ENCODE peak calls at places on chromosomes 11 and 22, in four cellular contexts. W is GM06990, V is type B pancreatic cell, R is lower leg skin. C is an unnamed sample.

GRCh38 chr11:46327829-46328228 is 19.4 kb upstream of the DGKZ start:
- DNase-seq in W (no peak), V (no peak), R (no peak), C (no peak)

GRCh38 chr11:45275823-45276222 is 10.3 kb downstream of the SYT13 start:
- DNase-seq in W (no peak), V (no peak), R (no peak), C (no peak)

GRCh38 chr22:38834215-38834953 is 9.4 kb downstream of the NPTXR start:
- DNase-seq in W (no peak), V (no peak), R (no peak), C (no peak)

GRCh38 chr11:57800444-57801184 is 39.0 kb downstream of the CTNND1 start:
- DNase-seq in W (peak; percentile 41), V (no peak), R (no peak), C (peak; percentile 66)

GRCh38 chr11:66850588-66851250 is 6.1 kb upstream of the LRFN4 start:
- DNase-seq in W (peak; percentile 16), V (no peak), R (no peak), C (no peak)

GRCh38 chr11:110219011-110219785 is 77.2 kb downstream of the RDX start:
- DNase-seq in W (no peak), V (no peak), R (no peak), C (no peak)

GRCh38 chr11:112524808-112525207 is 264.1 kb upstream of the PLET1 start:
- DNase-seq in W (no peak), V (no peak), R (no peak), C (no peak)

GRCh38 chr11:36098046-36098445 is 154.2 kb downstream of the LDLRAD3 start:
- DNase-seq in W (no peak), V (no peak), R (no peak), C (no peak)

GRCh38 chr11:118366287-118366686 is 6.9 kb downstream of the UBE4A start:
- DNase-seq in W (no peak), V (no peak), R (peak; percentile 34), C (no peak)

GRCh38 chr22:50700387-50701075 is 27.9 kb downstream of the SHANK3 start:
- DNase-seq in W (no peak), V (no peak), R (no peak), C (no peak)

GRCh38 chr11:34525887-34526657 is 12.5 kb upstream of the ELF5 start:
- DNase-seq in W (no peak), V (no peak), R (no peak), C (no peak)

GRCh38 chr11:121870202-121871045 is 245.6 kb downstream of the BLID start:
- DNase-seq in W (no peak), V (no peak), R (peak; percentile 53), C (no peak)

GRCh38 chr11:10605941-10606381 is 37.5 kb upstream of the LYVE1 start:
- DNase-seq in W (no peak), V (no peak), R (peak; percentile 36), C (no peak)

GRCh38 chr11:68825603-68826002 is 16.1 kb downstream of the CPT1A start:
- DNase-seq in W (no peak), V (no peak), R (no peak), C (no peak)

GRCh38 chr11:83292709-83293435 is 6.7 kb upstream of the CCDC90B start:
- DNase-seq in W (peak; percentile 20), V (no peak), R (no peak), C (peak; percentile 40)

GRCh38 chr11:13134886-13135285 is 125.8 kb downstream of the RASSF10 start:
- DNase-seq in W (no peak), V (no peak), R (no peak), C (no peak)

GRCh38 chr11:109512249-109512648 is 90.3 kb downstream of the C11orf87 start:
- DNase-seq in W (no peak), V (no peak), R (no peak), C (no peak)

GRCh38 chr22:45120931-45121330 is 42.8 kb upstream of the NUP50 start:
- DNase-seq in W (no peak), V (no peak), R (no peak), C (no peak)

GRCh38 chr11:73262851-73263495 is 9.2 kb upstream of the P2RY6 start:
- DNase-seq in W (no peak), V (no peak), R (no peak), C (no peak)

GRCh38 chr22:38089474-38089851 is 5.5 kb upstream of the SLC16A8 start:
- DNase-seq in W (no peak), V (no peak), R (no peak), C (no peak)

GRCh38 chr11:68354181-68354872 is 41.9 kb downstream of the LRP5 start:
- DNase-seq in W (no peak), V (no peak), R (peak; percentile 75), C (no peak)

GRCh38 chr22:38016182-38017078 is 32.1 kb upstream of the SOX10 start:
- DNase-seq in W (no peak), V (no peak), R (no peak), C (no peak)

GRCh38 chr11:121351089-121351488 is 58.5 kb downstream of the SC5D start:
- DNase-seq in W (no peak), V (no peak), R (no peak), C (no peak)

GRCh38 chr22:20089977-20090729 is 10.1 kb downstream of the DGCR8 start:
- DNase-seq in W (no peak), V (no peak), R (no peak), C (no peak)

GRCh38 chr22:42522546-42522945 is 3.0 kb upstream of the RRP7A start:
- DNase-seq in W (no peak), V (no peak), R (no peak), C (no peak)

GRCh38 chr11:102322560-102322959 is 5.3 kb downstream of the BIRC3 start:
- DNase-seq in W (no peak), V (no peak), R (no peak), C (no peak)

GRCh38 chr11:77705195-77705876 is 67.7 kb upstream of the CLNS1A start:
- DNase-seq in W (no peak), V (no peak), R (no peak), C (no peak)

GRCh38 chr22:40719599-40719998 is 40.3 kb downstream of the MCHR1 start:
- DNase-seq in W (no peak), V (no peak), R (no peak), C (no peak)

GRCh38 chr11:40606800-40607199 is 852.7 kb downstream of the LRRC4C start:
- DNase-seq in W (no peak), V (no peak), R (no peak), C (no peak)

GRCh38 chr11:95849087-95849825 is 59.0 kb downstream of the CEP57 start:
- DNase-seq in W (no peak), V (no peak), R (peak; percentile 30), C (peak; percentile 6)

GRCh38 chr11:129992161-129992944 is 10.3 kb downstream of the PRDM10 start:
- DNase-seq in W (no peak), V (no peak), R (no peak), C (peak; percentile 55)

GRCh38 chr11:92111291-92111690 is 113.3 kb upstream of the FAT3 start:
- DNase-seq in W (no peak), V (no peak), R (no peak), C (no peak)

GRCh38 chr22:31882971-31883370 is 61.4 kb upstream of the YWHAH start:
- DNase-seq in W (no peak), V (no peak), R (no peak), C (no peak)

GRCh38 chr22:36384766-36385400 is 2.9 kb downstream of the MYH9 start:
- DNase-seq in W (no peak), V (no peak), R (no peak), C (no peak)
- TF ChIP-seq CTCF in W (no peak), V (peak; percentile 57), R (no peak), C (no peak)

DNA sequence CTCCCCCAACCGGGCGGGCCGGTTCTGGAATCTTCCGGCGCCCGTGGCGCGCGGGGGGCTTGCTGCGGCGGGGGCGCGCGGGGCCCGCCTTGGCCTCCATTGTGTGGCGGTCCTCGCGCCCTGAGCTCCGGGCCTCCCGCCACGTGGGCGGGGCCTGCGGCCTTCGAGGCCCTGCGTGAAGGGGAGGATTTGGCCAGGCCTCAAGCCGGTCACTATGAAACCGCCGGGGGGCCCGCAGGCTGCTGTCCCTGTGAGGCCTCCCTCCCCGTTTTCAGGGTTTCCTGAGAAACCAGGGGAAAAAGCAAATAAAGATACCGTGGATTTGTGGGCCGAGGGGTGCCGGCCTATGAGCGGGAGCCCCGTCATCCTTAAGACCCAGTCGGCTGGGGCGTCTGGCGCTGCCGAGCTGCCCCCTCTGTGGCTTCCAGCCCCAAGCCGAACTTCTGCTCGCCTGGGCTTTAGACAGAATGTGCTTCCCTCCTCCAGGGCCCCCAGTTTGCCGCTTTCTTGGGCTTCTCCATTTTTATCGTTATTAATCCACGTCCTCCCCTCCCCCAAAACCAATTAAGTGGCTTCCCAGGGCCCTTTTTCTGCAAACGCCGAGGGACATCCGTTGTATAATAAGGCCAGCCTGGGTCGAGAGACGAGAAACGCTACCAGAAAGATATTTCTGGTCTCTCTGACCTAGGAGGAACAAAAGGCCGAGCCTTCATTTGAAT is 602 bp downstream of the EWSR1 start:
- DNase-seq in W (peak; percentile 72), V (no peak), R (peak; percentile 34), C (no peak)
- TF ChIP-seq CTCF in W (no peak), V (no peak), R (no peak), C (no peak)

DNA sequence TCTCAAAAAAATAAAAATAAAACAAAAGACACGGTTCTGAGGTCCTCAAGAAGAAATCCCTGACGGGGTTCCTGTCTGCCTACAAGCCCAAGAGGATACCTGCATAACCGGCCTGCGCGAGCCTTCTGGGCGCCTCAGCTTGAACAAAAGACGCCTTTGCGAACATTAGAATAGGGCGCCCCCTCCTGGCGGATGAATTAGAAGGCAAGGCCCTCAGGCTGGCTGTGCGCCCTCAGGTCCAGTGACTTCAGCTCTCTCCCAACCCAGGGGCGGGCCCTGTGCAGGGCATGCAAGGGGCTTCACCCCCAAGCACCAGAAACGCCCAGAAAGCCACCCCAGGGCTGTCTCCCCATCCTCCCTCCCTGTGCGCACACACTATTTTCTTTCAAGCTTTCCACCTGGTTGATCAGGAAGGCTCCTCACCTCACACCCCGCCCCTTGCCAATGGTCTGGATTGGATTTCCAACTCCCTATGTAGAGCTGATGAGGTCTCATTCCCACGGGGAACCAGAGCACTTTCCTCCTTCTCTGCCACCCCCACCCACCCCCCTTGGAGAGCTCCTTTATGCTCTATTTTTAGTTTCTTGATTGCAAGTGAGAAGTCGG is 273.3 kb downstream of the BUD13 start:
- DNase-seq in W (peak; percentile 18), V (peak; percentile 85), R (peak; percentile 33), C (peak; percentile 86)
- TF ChIP-seq CTCF in W (peak; percentile 70), V (peak; percentile 87), R (no peak), C (peak; percentile 68)

GRCh38 chr11:115423728-115424459 is 80.3 kb downstream of the CADM1 start:
- DNase-seq in W (no peak), V (no peak), R (no peak), C (no peak)
- TF ChIP-seq CTCF in W (no peak), V (no peak), R (no peak), C (no peak)

C was measured in GM13977.